ENCODE peak calls at places on chromosomes 6 and 20, in eight cellular contexts. F is PC-3, U is hepatocyte, N is OCI-LY7, K is HCT116, C is neural progenitor cell, L is GM23338, I is SK-N-SH. V is an unnamed sample.
A peak's percentile ranks its signal among the peaks of the same experiment; 100 is the strongest.

GRCh38 chr20:45339084-45339483 is 9.1 kb downstream of the SDC4 start:
- DNase-seq in F (no peak), U (peak; percentile 36), N (no peak), K (no peak), C (no peak), L (no peak), I (no peak), V (no peak)

GRCh38 chr20:49591217-49591865 is 23.4 kb upstream of the PTGIS start:
- DNase-seq in F (peak; percentile 30), U (peak; percentile 59), N (no peak), K (no peak), C (no peak), L (no peak), I (no peak), V (no peak)

GRCh38 chr6:129659590-129660345 is 50.2 kb downstream of the ARHGAP18 start:
- DNase-seq in F (no peak), U (peak; percentile 38), N (no peak), K (no peak), C (no peak), L (no peak), I (no peak), V (no peak)

GRCh38 chr20:17849901-17850673 is 118.5 kb downstream of the SNX5 start:
- DNase-seq in F (peak; percentile 97), U (peak; percentile 68), N (no peak), K (peak; percentile 90), C (no peak), L (no peak), I (no peak), V (no peak)

GRCh38 chr20:58713801-58714339 is 21.3 kb downstream of the NPEPL1 start:
- DNase-seq in F (no peak), U (peak; percentile 4), N (no peak), K (no peak), C (no peak), L (no peak), I (peak; percentile 23), V (no peak)

GRCh38 chr6:73129653-73130443 is 95.4 kb downstream of the KHDC1L start:
- DNase-seq in F (peak; percentile 87), U (peak; percentile 91), N (peak; percentile 44), K (peak; percentile 66), C (peak; percentile 92), L (peak; percentile 93), I (peak; percentile 52), V (peak; percentile 73)

GRCh38 chr20:11231742-11232141 is 557.9 kb upstream of the JAG1 start:
- DNase-seq in F (no peak), U (no peak), N (no peak), K (no peak), C (no peak), L (no peak), I (no peak), V (no peak)

GRCh38 chr6:89452269-89452668 is 19.3 kb downstream of the ANKRD6 start:
- DNase-seq in F (no peak), U (no peak), N (no peak), K (no peak), C (no peak), L (no peak), I (no peak), V (no peak)

GRCh38 chr6:112038268-112038667 is 15.6 kb upstream of the CCN6 start:
- DNase-seq in F (no peak), U (no peak), N (no peak), K (no peak), C (no peak), L (no peak), I (no peak), V (no peak)

GRCh38 chr20:11451793-11452291 is 465.9 kb upstream of the BTBD3 start:
- DNase-seq in F (no peak), U (peak; percentile 46), N (no peak), K (peak; percentile 26), C (peak; percentile 74), L (peak; percentile 41), I (no peak), V (no peak)

GRCh38 chr6:13796781-13797180 is 17.6 kb downstream of the MCUR1 start:
- DNase-seq in F (peak; percentile 64), U (no peak), N (no peak), K (no peak), C (no peak), L (no peak), I (no peak), V (no peak)

GRCh38 chr20:38863024-38863851 is 57.7 kb downstream of the PPP1R16B start:
- DNase-seq in F (no peak), U (no peak), N (peak; percentile 87), K (no peak), C (no peak), L (no peak), I (no peak), V (no peak)

GRCh38 chr6:98877250-98877649 is 42.9 kb downstream of the POU3F2 start:
- DNase-seq in F (no peak), U (no peak), N (no peak), K (no peak), C (no peak), L (no peak), I (no peak), V (no peak)

GRCh38 chr6:141451508-141452353 is 681.0 kb upstream of the GJE1 start:
- DNase-seq in F (peak; percentile 70), U (no peak), N (no peak), K (peak; percentile 3), C (peak; percentile 52), L (peak; percentile 73), I (no peak), V (no peak)

GRCh38 chr6:78810146-78810545 is 57.2 kb upstream of the IRAK1BP1 start:
- DNase-seq in F (peak; percentile 52), U (peak; percentile 67), N (no peak), K (peak; percentile 31), C (peak; percentile 70), L (peak; percentile 82), I (peak; percentile 41), V (peak; percentile 28)
- TF ChIP-seq CTCF in F (peak; percentile 64), U (peak; percentile 60), N (peak; percentile 63), K (peak; percentile 67), C (peak; percentile 72), L (peak; percentile 76), I (peak; percentile 74), V (peak; percentile 70)

GRCh38 chr6:43159599-43159998 is 11.5 kb upstream of the SRF start:
- DNase-seq in F (no peak), U (no peak), N (no peak), K (no peak), C (no peak), L (no peak), I (peak; percentile 42), V (no peak)
- TF ChIP-seq EZH2phosphoT487 in F (no peak), U (no peak), N (no peak), K (no peak), C (no peak), L (no peak), I (no peak), V (no peak)

DNA sequence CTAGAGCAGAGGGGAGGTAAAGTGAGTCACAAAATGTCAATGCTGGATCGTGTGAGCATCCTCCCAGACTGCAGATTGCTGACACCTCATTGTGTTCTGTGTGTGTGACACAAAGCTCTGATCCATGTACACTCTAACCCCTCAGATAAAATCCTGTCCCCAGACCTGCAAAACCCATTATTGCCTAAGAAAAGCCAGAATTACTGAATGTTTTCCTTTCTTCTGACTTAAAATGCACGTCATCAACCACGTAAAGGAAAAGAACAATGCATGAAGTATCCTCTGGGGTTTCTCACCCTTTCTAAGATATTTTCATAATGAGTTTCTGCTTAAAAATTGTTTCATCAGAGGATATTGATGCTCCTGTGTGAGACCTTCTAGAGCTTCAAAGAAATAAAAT is 218.0 kb upstream of the PREP start:
- DNase-seq in F (no peak), U (no peak), N (no peak), K (no peak), C (no peak), L (no peak), I (no peak), V (no peak)
- H3K4me2 ChIP-seq in F (no peak overlapping the region), U (no peak overlapping the region), N (no peak overlapping the region), K (no peak overlapping the region), C (no peak overlapping the region), L (no peak overlapping the region), I (no peak overlapping the region), V (no peak overlapping the region)

DNA sequence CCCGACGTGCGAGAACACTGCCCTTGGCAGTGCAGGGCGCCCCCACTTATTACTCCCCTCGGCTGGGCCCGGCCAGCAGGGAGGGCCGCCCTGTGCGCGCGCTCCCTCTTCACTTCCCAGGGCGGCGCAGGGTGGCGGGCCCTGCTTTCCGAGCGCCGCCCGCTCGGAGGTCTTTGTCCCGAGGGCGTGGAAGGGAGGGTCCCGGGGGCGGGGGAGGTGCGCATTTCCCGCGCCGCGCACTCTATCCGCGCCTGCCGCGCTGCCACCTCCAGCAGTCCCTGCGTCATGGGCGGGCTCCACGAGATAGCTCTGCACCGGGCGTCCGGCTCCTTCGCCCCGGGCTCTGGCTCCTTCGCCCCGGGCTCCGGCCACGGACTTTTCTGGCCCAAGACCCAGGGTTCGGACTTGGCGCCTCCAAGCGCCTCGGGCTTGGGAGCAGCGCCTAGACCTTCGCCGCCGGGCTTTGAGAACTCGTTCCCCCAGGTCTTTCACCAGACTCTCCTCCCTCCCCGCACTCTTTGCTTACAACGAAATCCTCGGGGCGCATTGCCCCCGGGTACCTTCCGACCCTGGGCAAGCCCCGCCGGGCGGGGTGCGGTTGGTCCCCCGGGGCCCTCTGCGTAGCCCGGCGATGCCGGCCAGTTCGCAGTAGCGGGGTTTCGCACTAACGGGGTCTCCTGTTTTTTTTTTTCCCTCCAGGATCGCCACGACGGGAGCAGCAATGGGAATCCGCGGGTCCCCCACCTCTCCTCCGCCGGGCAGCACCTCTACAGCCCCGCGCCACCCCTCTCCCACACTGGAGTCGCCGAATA is 1.6 kb downstream of the TFAP2C start:
- DNase-seq in F (peak; percentile 78), U (peak; percentile 39), N (no peak), K (no peak), C (peak; percentile 76), L (peak; percentile 69), I (peak; percentile 28), V (no peak)
- TF ChIP-seq CTCF in F (peak; percentile 38), U (no peak), N (no peak), K (no peak), C (peak; percentile 19), L (no peak), I (no peak), V (no peak)

V was measured in MM.1S.